ENCODE peak calls at places on chromosomes 13 and 19, in four cellular contexts. One of them, this sample, is unnamed.

GRCh38 chr13:107586216-107586615 is 629.1 kb downstream of the LIG4 start:
- DNase-seq in cardiac fibroblast: no peak
- DNase-seq in CD8-positive, alpha-beta T cell: no peak
- DNase-seq in colonic mucosa: no peak
- DNase-seq in this sample: no peak

GRCh38 chr19:49987159-49987698 is 26.3 kb upstream of the SIGLEC11 start:
- DNase-seq in cardiac fibroblast: peak
- DNase-seq in CD8-positive, alpha-beta T cell: peak
- DNase-seq in colonic mucosa: peak
- DNase-seq in this sample: peak

GRCh38 chr13:88124142-88124541 is 453.0 kb downstream of the SLITRK5 start:
- DNase-seq in cardiac fibroblast: no peak
- DNase-seq in CD8-positive, alpha-beta T cell: no peak
- DNase-seq in colonic mucosa: no peak
- DNase-seq in this sample: no peak

GRCh38 chr13:80259159-80259558 is 81.8 kb downstream of the SPRY2 start:
- DNase-seq in cardiac fibroblast: no peak
- DNase-seq in CD8-positive, alpha-beta T cell: no peak
- DNase-seq in colonic mucosa: peak
- DNase-seq in this sample: no peak

GRCh38 chr13:69660155-69660554 is 447.5 kb upstream of the ATXN8OS start:
- DNase-seq in cardiac fibroblast: no peak
- DNase-seq in CD8-positive, alpha-beta T cell: no peak
- DNase-seq in colonic mucosa: no peak
- DNase-seq in this sample: no peak

GRCh38 chr13:94617389-94618000 is 15.8 kb downstream of the GPR180 start:
- DNase-seq in cardiac fibroblast: peak
- DNase-seq in CD8-positive, alpha-beta T cell: no peak
- DNase-seq in colonic mucosa: no peak
- DNase-seq in this sample: no peak

GRCh38 chr19:7078007-7078406 is 8.5 kb downstream of the ZNF557 start:
- DNase-seq in cardiac fibroblast: no peak
- DNase-seq in CD8-positive, alpha-beta T cell: no peak
- DNase-seq in colonic mucosa: no peak
- DNase-seq in this sample: no peak

GRCh38 chr13:77521595-77522367 is 13.7 kb upstream of the SCEL start:
- DNase-seq in cardiac fibroblast: peak
- DNase-seq in CD8-positive, alpha-beta T cell: no peak
- DNase-seq in colonic mucosa: no peak
- DNase-seq in this sample: no peak

GRCh38 chr19:53977991-53978731 is 13.3 kb upstream of the CACNG6 start:
- DNase-seq in cardiac fibroblast: peak
- DNase-seq in CD8-positive, alpha-beta T cell: no peak
- DNase-seq in colonic mucosa: no peak
- DNase-seq in this sample: peak

GRCh38 chr13:43698743-43699142 is 88.0 kb downstream of the ENOX1 start:
- DNase-seq in cardiac fibroblast: peak
- DNase-seq in CD8-positive, alpha-beta T cell: no peak
- DNase-seq in colonic mucosa: no peak
- DNase-seq in this sample: no peak

GRCh38 chr13:44402902-44403719 is 29.5 kb downstream of the SERP2 start:
- DNase-seq in cardiac fibroblast: no peak
- DNase-seq in CD8-positive, alpha-beta T cell: no peak
- DNase-seq in colonic mucosa: peak
- DNase-seq in this sample: no peak

GRCh38 chr13:54241719-54242118 is 1213.1 kb downstream of the OLFM4 start:
- DNase-seq in cardiac fibroblast: no peak
- DNase-seq in CD8-positive, alpha-beta T cell: no peak
- DNase-seq in colonic mucosa: no peak
- DNase-seq in this sample: no peak

GRCh38 chr19:12885749-12886706 is 973 bp downstream of the KLF1 start:
- DNase-seq in cardiac fibroblast: peak
- DNase-seq in CD8-positive, alpha-beta T cell: no peak
- DNase-seq in colonic mucosa: no peak
- DNase-seq in this sample: no peak

GRCh38 chr19:8610041-8610927 is at the start of gene ADAMTS10:
- DNase-seq in cardiac fibroblast: peak
- DNase-seq in CD8-positive, alpha-beta T cell: peak
- DNase-seq in colonic mucosa: peak
- DNase-seq in this sample: no peak

GRCh38 chr19:31335716-31336115 is 13.5 kb downstream of the TSHZ3 start:
- DNase-seq in cardiac fibroblast: no peak
- DNase-seq in CD8-positive, alpha-beta T cell: no peak
- DNase-seq in colonic mucosa: no peak
- DNase-seq in this sample: no peak

GRCh38 chr19:35011737-35012682 is 11.9 kb downstream of the GRAMD1A start:
- DNase-seq in cardiac fibroblast: no peak
- DNase-seq in CD8-positive, alpha-beta T cell: peak
- DNase-seq in colonic mucosa: no peak
- DNase-seq in this sample: no peak

GRCh38 chr13:67383358-67383757 is 153.2 kb upstream of the PCDH9 start:
- DNase-seq in cardiac fibroblast: peak
- DNase-seq in CD8-positive, alpha-beta T cell: no peak
- DNase-seq in colonic mucosa: no peak
- DNase-seq in this sample: no peak

GRCh38 chr13:40333238-40333637 is 333.2 kb downstream of the FOXO1 start:
- DNase-seq in cardiac fibroblast: no peak
- DNase-seq in CD8-positive, alpha-beta T cell: no peak
- DNase-seq in colonic mucosa: peak
- DNase-seq in this sample: no peak

GRCh38 chr13:78020861-78021260 is 102.2 kb upstream of the EDNRB start:
- DNase-seq in cardiac fibroblast: no peak
- DNase-seq in CD8-positive, alpha-beta T cell: no peak
- DNase-seq in colonic mucosa: no peak
- DNase-seq in this sample: no peak

GRCh38 chr13:51605698-51606097 is 21.4 kb downstream of the WDFY2 start:
- DNase-seq in cardiac fibroblast: peak
- DNase-seq in CD8-positive, alpha-beta T cell: no peak
- DNase-seq in colonic mucosa: no peak
- DNase-seq in this sample: no peak

GRCh38 chr19:51660975-51661600 is 14.5 kb upstream of the SIGLEC14 start:
- DNase-seq in cardiac fibroblast: peak
- DNase-seq in CD8-positive, alpha-beta T cell: peak
- DNase-seq in colonic mucosa: peak
- DNase-seq in this sample: no peak

GRCh38 chr13:36343766-36344165 is 2.4 kb downstream of the SPART start:
- DNase-seq in cardiac fibroblast: no peak
- DNase-seq in CD8-positive, alpha-beta T cell: no peak
- DNase-seq in colonic mucosa: no peak
- DNase-seq in this sample: no peak

GRCh38 chr13:42747399-42747873 is 33.9 kb upstream of the FAM216B start:
- DNase-seq in cardiac fibroblast: peak
- DNase-seq in CD8-positive, alpha-beta T cell: no peak
- DNase-seq in colonic mucosa: no peak
- DNase-seq in this sample: no peak

GRCh38 chr19:18991050-18991449 is 42.3 kb downstream of the SUGP2 start:
- DNase-seq in cardiac fibroblast: no peak
- DNase-seq in CD8-positive, alpha-beta T cell: no peak
- DNase-seq in colonic mucosa: no peak
- DNase-seq in this sample: no peak

GRCh38 chr13:77595166-77595810 is 59.8 kb downstream of the SCEL start:
- DNase-seq in cardiac fibroblast: no peak
- DNase-seq in CD8-positive, alpha-beta T cell: no peak
- DNase-seq in colonic mucosa: no peak
- DNase-seq in this sample: no peak

GRCh38 chr19:28607066-28607583 is 605.8 kb downstream of the UQCRFS1 start:
- DNase-seq in cardiac fibroblast: no peak
- DNase-seq in CD8-positive, alpha-beta T cell: no peak
- DNase-seq in colonic mucosa: no peak
- DNase-seq in this sample: no peak

GRCh38 chr19:51681286-51681956 is 11.7 kb upstream of the SPACA6 start:
- DNase-seq in cardiac fibroblast: peak
- DNase-seq in CD8-positive, alpha-beta T cell: no peak
- DNase-seq in colonic mucosa: no peak
- DNase-seq in this sample: no peak

GRCh38 chr19:36973021-36973843 is 57.1 kb downstream of the ZNF568 start:
- DNase-seq in cardiac fibroblast: peak
- DNase-seq in CD8-positive, alpha-beta T cell: peak
- DNase-seq in colonic mucosa: peak
- DNase-seq in this sample: peak

GRCh38 chr13:73622375-73622774 is 511.8 kb downstream of the KLF12 start:
- DNase-seq in cardiac fibroblast: no peak
- DNase-seq in CD8-positive, alpha-beta T cell: no peak
- DNase-seq in colonic mucosa: no peak
- DNase-seq in this sample: no peak

GRCh38 chr13:27125357-27126282 is 46.0 kb downstream of the USP12 start:
- DNase-seq in cardiac fibroblast: no peak
- DNase-seq in CD8-positive, alpha-beta T cell: no peak
- DNase-seq in colonic mucosa: no peak
- DNase-seq in this sample: no peak

GRCh38 chr13:47087841-47088240 is 191.0 kb upstream of the HTR2A start:
- DNase-seq in cardiac fibroblast: peak
- DNase-seq in CD8-positive, alpha-beta T cell: no peak
- DNase-seq in colonic mucosa: no peak
- DNase-seq in this sample: no peak

GRCh38 chr19:4229179-4229931 is at the start of gene EBI3:
- DNase-seq in cardiac fibroblast: peak
- DNase-seq in CD8-positive, alpha-beta T cell: no peak
- DNase-seq in colonic mucosa: no peak
- DNase-seq in this sample: no peak

GRCh38 chr19:13751436-13751835 is 12.9 kb upstream of the MRI1 start:
- DNase-seq in cardiac fibroblast: no peak
- DNase-seq in CD8-positive, alpha-beta T cell: no peak
- DNase-seq in colonic mucosa: no peak
- DNase-seq in this sample: no peak

GRCh38 chr19:6587998-6588507 is 2.9 kb downstream of the CD70 start:
- DNase-seq in cardiac fibroblast: no peak
- DNase-seq in CD8-positive, alpha-beta T cell: no peak
- DNase-seq in colonic mucosa: no peak
- DNase-seq in this sample: no peak

GRCh38 chr13:65638572-65639168 is 1591.5 kb downstream of the PCDH9 start:
- DNase-seq in cardiac fibroblast: peak
- DNase-seq in CD8-positive, alpha-beta T cell: no peak
- DNase-seq in colonic mucosa: no peak
- DNase-seq in this sample: no peak

GRCh38 chr13:112696869-112697465 is 7.1 kb downstream of the ATP11A start:
- DNase-seq in cardiac fibroblast: no peak
- DNase-seq in CD8-positive, alpha-beta T cell: no peak
- DNase-seq in colonic mucosa: no peak
- DNase-seq in this sample: no peak

GRCh38 chr19:50909240-50910070 is 1.7 kb downstream of the KLK4 start:
- DNase-seq in cardiac fibroblast: peak
- DNase-seq in CD8-positive, alpha-beta T cell: no peak
- DNase-seq in colonic mucosa: peak
- DNase-seq in this sample: no peak

GRCh38 chr19:5799247-5800241 is 5.3 kb upstream of the NRTN start:
- DNase-seq in cardiac fibroblast: no peak
- DNase-seq in CD8-positive, alpha-beta T cell: no peak
- DNase-seq in colonic mucosa: peak
- DNase-seq in this sample: no peak

DNA sequence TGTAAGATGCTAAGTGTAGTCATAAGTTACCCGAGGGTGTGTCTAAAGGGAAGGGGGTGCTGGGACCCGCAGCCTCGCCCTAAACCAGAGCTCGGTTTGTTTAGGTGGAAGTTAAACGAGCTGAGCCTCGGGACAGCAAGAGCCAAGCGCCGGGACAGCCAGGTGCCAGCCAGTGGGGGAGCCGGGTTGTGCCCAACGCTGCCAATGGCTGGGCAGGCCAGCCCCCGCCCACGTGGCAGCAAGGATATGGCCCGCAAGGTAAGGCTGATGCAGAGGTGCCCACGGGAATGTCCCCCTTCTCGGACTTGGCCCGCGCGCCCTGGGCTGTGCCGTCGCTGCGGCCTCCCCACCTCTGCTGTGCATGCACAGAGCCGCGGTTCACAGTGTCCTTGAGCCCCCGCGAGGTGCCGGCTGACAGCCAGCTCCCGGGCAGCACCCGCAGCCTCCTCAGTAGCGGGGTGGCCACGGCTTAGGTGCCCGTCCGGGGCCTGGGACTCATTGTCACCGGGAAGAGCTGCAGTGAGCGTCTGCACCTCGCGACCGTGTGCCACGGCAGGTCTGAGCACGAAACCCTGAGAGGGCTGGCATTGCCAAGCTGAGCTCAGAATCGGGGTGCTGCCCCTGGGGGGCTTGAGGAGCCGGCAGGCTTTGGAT is 9.3 kb upstream of the RPS15 start:
- DNase-seq in cardiac fibroblast: no peak
- DNase-seq in CD8-positive, alpha-beta T cell: no peak
- DNase-seq in colonic mucosa: no peak
- DNase-seq in this sample: no peak
- H3K4me3 ChIP-seq in cardiac fibroblast: no peak
- H3K4me3 ChIP-seq in CD8-positive, alpha-beta T cell: no peak
- H3K4me3 ChIP-seq in colonic mucosa: no peak
- H3K4me3 ChIP-seq in this sample: no peak

GRCh38 chr19:40355975-40356680 is 7.6 kb downstream of the PLD3 start:
- DNase-seq in cardiac fibroblast: no peak
- DNase-seq in CD8-positive, alpha-beta T cell: no peak
- DNase-seq in colonic mucosa: no peak
- DNase-seq in this sample: no peak
- H3K4me3 ChIP-seq in cardiac fibroblast: no peak
- H3K4me3 ChIP-seq in CD8-positive, alpha-beta T cell: no peak
- H3K4me3 ChIP-seq in colonic mucosa: no peak
- H3K4me3 ChIP-seq in this sample: no peak

GRCh38 chr19:17751103-17751911 is at the start of gene FCHO1:
- DNase-seq in cardiac fibroblast: no peak
- DNase-seq in CD8-positive, alpha-beta T cell: peak
- DNase-seq in colonic mucosa: peak
- DNase-seq in this sample: no peak

GRCh38 chr19:17752865-17753639 is 1.8 kb downstream of the FCHO1 start:
- DNase-seq in cardiac fibroblast: no peak
- DNase-seq in CD8-positive, alpha-beta T cell: no peak
- DNase-seq in colonic mucosa: no peak
- DNase-seq in this sample: no peak

GRCh38 chr19:17753976-17754375 is 2.7 kb downstream of the FCHO1 start:
- DNase-seq in cardiac fibroblast: no peak
- DNase-seq in CD8-positive, alpha-beta T cell: no peak
- DNase-seq in colonic mucosa: no peak
- DNase-seq in this sample: peak

GRCh38 chr19:17749912-17750317 is 1.4 kb upstream of the FCHO1 start:
- DNase-seq in cardiac fibroblast: peak
- DNase-seq in CD8-positive, alpha-beta T cell: peak
- DNase-seq in colonic mucosa: no peak
- DNase-seq in this sample: no peak

GRCh38 chr19:17751912-17752273 is 616 bp downstream of the FCHO1 start:
- DNase-seq in cardiac fibroblast: no peak
- DNase-seq in CD8-positive, alpha-beta T cell: no peak
- DNase-seq in colonic mucosa: no peak
- DNase-seq in this sample: no peak
- H3K4me3 ChIP-seq in cardiac fibroblast: no peak
- H3K4me3 ChIP-seq in CD8-positive, alpha-beta T cell: peak
- H3K4me3 ChIP-seq in colonic mucosa: peak
- H3K4me3 ChIP-seq in this sample: no peak

GRCh38 chr13:20177049-20177831 is 15.5 kb downstream of the GJB2 start:
- DNase-seq in cardiac fibroblast: no peak
- DNase-seq in CD8-positive, alpha-beta T cell: no peak
- DNase-seq in colonic mucosa: no peak
- DNase-seq in this sample: no peak

GRCh38 chr13:20173121-20173746 is 12.4 kb upstream of the GJA3 start:
- DNase-seq in cardiac fibroblast: peak
- DNase-seq in CD8-positive, alpha-beta T cell: no peak
- DNase-seq in colonic mucosa: no peak
- DNase-seq in this sample: no peak

GRCh38 chr13:20174656-20175405 is 14.0 kb upstream of the GJA3 start:
- DNase-seq in cardiac fibroblast: peak
- DNase-seq in CD8-positive, alpha-beta T cell: peak
- DNase-seq in colonic mucosa: peak
- DNase-seq in this sample: no peak

GRCh38 chr13:20175907-20176652 is 15.2 kb upstream of the GJA3 start:
- DNase-seq in cardiac fibroblast: no peak
- DNase-seq in CD8-positive, alpha-beta T cell: no peak
- DNase-seq in colonic mucosa: no peak
- DNase-seq in this sample: no peak

GRCh38 chr13:20175406-20175794 is 14.5 kb upstream of the GJA3 start:
- DNase-seq in cardiac fibroblast: no peak
- DNase-seq in CD8-positive, alpha-beta T cell: no peak
- DNase-seq in colonic mucosa: no peak
- DNase-seq in this sample: no peak
- H3K4me3 ChIP-seq in cardiac fibroblast: no peak
- H3K4me3 ChIP-seq in CD8-positive, alpha-beta T cell: no peak
- H3K4me3 ChIP-seq in colonic mucosa: no peak
- H3K4me3 ChIP-seq in this sample: no peak